ENCODE peak calls at places on chromosomes 13 and 19, in eight cellular contexts. S is left ventricle myocardium inferior, R is cardiac muscle cell, O is tibial nerve, T is ovary, A is mammary epithelial cell, J is prostate gland, E is kidney. U is an unnamed sample. For H3K4me1, the result is how much of the 10 kb centered on the place peaks cover.

GRCh38 chr19:3006075-3006767 is 22.9 kb downstream of the TLE2 start:
- DNase-seq in O (no peak), J (no peak), E (no peak), S (no peak), A (no peak), T (no peak), R (no peak), U (no peak)

GRCh38 chr13:41514853-41515395 is 57.6 kb downstream of the RGCC start:
- DNase-seq in E (no peak), R (no peak), T (no peak), O (no peak), J (no peak), S (no peak), A (no peak), U (no peak)

GRCh38 chr13:28140433-28141125 is 2.2 kb downstream of the PAN3 start:
- DNase-seq in A (no peak), J (no peak), R (no peak), O (no peak), S (no peak), E (no peak), T (no peak), U (no peak)

GRCh38 chr19:33434090-33434885 is 60.8 kb downstream of the CEBPG start:
- DNase-seq in A (no peak), R (no peak), E (peak), J (no peak), O (no peak), S (peak), T (peak), U (no peak)

GRCh38 chr19:10286803-10287737 is at the start of gene ICAM4:
- DNase-seq in S (peak), J (no peak), A (no peak), E (peak), O (no peak), T (peak), R (peak), U (peak)

GRCh38 chr19:49872245-49873148 is 4.7 kb downstream of the AKT1S1 start:
- DNase-seq in E (no peak), J (no peak), O (no peak), R (no peak), S (no peak), T (peak), A (no peak), U (no peak)

GRCh38 chr19:45349430-45349941 is 8.9 kb downstream of the KLC3 start:
- DNase-seq in E (no peak), S (no peak), J (no peak), R (no peak), A (no peak), O (no peak), T (no peak), U (no peak)

GRCh38 chr19:571127-571974 is 1.0 kb upstream of the BSG start:
- DNase-seq in J (peak), E (peak), O (no peak), A (no peak), T (no peak), R (peak), S (no peak), U (peak)

GRCh38 chr13:49448753-49449152 is 4.7 kb downstream of the SETDB2 start:
- DNase-seq in O (no peak), T (no peak), R (no peak), E (no peak), S (no peak), J (no peak), A (no peak), U (no peak)
- TF ChIP-seq CTCF in O (no peak), T (no peak), R (no peak), E (no peak), S (no peak), J (no peak), A (no peak), U (no peak)

GRCh38 chr19:11887618-11888531 is at the start of gene ZNF69:
- DNase-seq in T (peak), E (peak), R (peak), J (peak), A (peak), O (peak), S (peak), U (peak)

GRCh38 chr19:11890634-11891033 is 3.1 kb downstream of the ZNF69 start:
- DNase-seq in E (no peak), S (no peak), J (no peak), R (no peak), T (no peak), A (no peak), O (no peak), U (no peak)

GRCh38 chr19:11881151-11881800 is 6.3 kb upstream of the ZNF69 start:
- DNase-seq in O (peak), S (peak), E (no peak), T (peak), A (peak), J (peak), R (peak), U (peak)

GRCh38 chr19:11887247-11887617 is 350 bp upstream of the ZNF69 start:
- DNase-seq in T (no peak), R (no peak), O (no peak), S (no peak), J (no peak), A (no peak), E (no peak), U (no peak)
- H3K27ac ChIP-seq in T (no peak), R (peak), O (peak), S (peak), J (peak), A (no peak), E (no peak), U (peak)

DNA sequence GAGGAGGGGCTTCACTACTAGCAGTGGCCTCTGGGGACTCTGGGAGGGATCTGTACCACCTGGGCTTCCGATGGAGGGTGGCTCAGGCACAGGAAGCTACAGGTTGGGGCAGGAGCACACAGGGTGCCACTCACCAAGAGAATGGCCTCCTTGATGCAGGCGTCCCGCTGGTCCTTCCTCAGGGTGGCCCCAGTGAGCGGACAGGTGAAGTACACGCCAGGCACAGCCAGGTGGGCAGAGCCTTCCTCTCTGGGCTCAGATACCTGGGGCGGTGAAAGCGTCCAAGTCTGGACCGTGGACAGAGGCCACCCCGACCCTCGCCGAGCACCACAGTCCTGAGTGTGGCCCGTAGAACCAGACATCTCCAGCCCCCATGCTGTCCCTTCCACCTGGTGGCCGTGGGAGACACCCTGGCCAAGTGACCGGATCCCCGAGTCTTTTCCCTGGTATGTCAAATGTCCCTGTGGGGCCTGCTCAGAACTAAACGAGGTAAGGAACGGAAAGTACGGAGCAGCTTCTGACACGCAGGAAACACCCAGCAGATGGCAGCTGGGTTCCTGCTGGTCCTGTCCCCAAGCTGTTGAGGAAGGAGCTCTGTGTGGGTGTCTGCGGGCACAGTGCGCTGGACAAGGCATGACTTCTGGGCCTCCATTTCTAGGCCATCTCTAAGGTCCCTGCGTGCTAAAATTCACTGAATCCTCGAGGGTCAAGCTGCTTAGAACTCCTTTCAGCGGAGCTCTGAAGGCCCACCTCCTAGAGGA is 5.2 kb downstream of the UBXN6 start:
- DNase-seq in S (no peak), A (no peak), E (no peak), O (no peak), R (no peak), T (no peak), J (no peak), U (no peak)
- H3K4me1 ChIP-seq in S (half or more), A (under half), E (under half), O (under half), R (under half), T (under half), J (under half), U (under half)

DNA sequence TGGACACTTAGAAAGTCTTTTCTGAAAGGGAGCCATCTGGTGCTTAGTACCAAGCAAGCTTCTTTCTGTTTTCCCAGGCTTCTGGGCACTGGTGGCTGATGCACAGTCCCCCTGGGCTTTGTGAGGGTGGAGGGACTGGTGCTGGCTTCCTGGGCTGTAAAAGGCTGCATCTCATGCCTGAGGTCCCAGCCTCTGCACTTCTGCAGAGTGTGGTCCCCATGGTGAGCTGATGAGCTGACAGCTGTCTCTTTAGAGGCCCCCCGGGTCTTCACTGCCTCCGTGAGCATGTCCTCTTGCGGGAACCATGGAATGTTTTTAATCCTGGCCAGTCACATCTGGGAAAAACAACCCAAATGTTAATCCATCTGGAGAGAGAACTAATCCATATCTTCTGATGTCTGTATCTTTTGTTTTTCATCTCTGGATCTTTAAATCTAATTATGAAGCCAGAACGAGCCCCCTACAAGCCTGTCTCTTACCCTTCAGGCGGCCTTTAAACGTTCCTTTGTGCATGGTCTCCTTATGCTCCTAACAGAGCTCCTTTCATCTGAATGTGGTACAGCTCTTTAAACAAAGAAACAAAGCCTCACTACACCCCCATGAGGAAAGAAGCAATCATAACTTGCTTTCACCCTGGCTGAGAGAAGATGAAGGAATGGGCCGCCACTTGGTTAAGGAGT is 40.4 kb downstream of the OLFM4 start:
- DNase-seq in O (no peak), J (no peak), T (no peak), S (no peak), A (no peak), R (no peak), E (no peak), U (no peak)
- TF ChIP-seq CTCF in O (no peak), J (peak), T (no peak), S (no peak), A (no peak), R (no peak), E (no peak), U (no peak)

GRCh38 chr19:5133986-5134595 is 165.2 kb downstream of the KDM4B start:
- DNase-seq in E (no peak), A (no peak), T (no peak), O (no peak), S (no peak), R (no peak), J (no peak), U (no peak)
- H3K27ac ChIP-seq in E (no peak), A (no peak), T (no peak), O (no peak), S (no peak), R (peak), J (no peak), U (no peak)